ENCODE peak calls at places on chromosomes 12 and 14, in ten cellular contexts. X is NCI-H2081; I is HCT116; L is endothelial cell; P is AG04450; C is ELR; M is nephron progenitor cell; G is esophagus squamous epithelium; A is stimulated activated CD8-positive, alpha-beta memory T cell treated with anti-CD3 and anti-CD28 coated beads, Interleukin-4, amount 100 ng/mL, for 24 hours; T is DND-41. B is an unnamed sample.
A peak's percentile ranks its signal among the peaks of the same experiment; 100 is the strongest.

GRCh38 chr12:127381043-127381668 is 885.8 kb upstream of the TMEM132C start:
- DNase-seq in X (peak; percentile 78), I (peak; percentile 21), L (peak; percentile 4), P (no peak), C (peak; percentile 68), M (peak; percentile 85), G (no peak), A (peak; percentile 6), T (no peak), B (no peak)

GRCh38 chr14:92475451-92476187 is 38.0 kb upstream of the RIN3 start:
- DNase-seq in X (no peak), I (no peak), L (no peak), P (no peak), C (no peak), M (no peak), G (no peak), A (no peak), T (no peak), B (no peak)

GRCh38 chr12:29282452-29282851 is 98.5 kb downstream of the ERGIC2 start:
- DNase-seq in X (no peak), I (no peak), L (no peak), P (no peak), C (no peak), M (no peak), G (no peak), A (no peak), T (no peak), B (no peak)

GRCh38 chr12:130486146-130486435 is 148.4 kb downstream of the PIWIL1 start:
- DNase-seq in X (no peak), I (no peak), L (no peak), P (no peak), C (no peak), M (no peak), G (no peak), A (no peak), T (no peak), B (no peak)

GRCh38 chr12:70660620-70661219 is 23.5 kb upstream of the PTPRB start:
- DNase-seq in X (no peak), I (peak; percentile 18), L (no peak), P (no peak), C (peak; percentile 98), M (no peak), G (no peak), A (no peak), T (no peak), B (no peak)

GRCh38 chr12:6086316-6086715 is 38.2 kb downstream of the VWF start:
- DNase-seq in X (no peak), I (no peak), L (no peak), P (no peak), C (no peak), M (no peak), G (no peak), A (no peak), T (no peak), B (peak; percentile 23)

GRCh38 chr14:96145116-96145864 is 59.3 kb upstream of the BDKRB2 start:
- DNase-seq in X (no peak), I (no peak), L (no peak), P (peak; percentile 69), C (peak; percentile 80), M (no peak), G (no peak), A (no peak), T (no peak), B (no peak)

GRCh38 chr12:115337693-115338543 is 653.9 kb upstream of the TBX3 start:
- DNase-seq in X (no peak), I (peak; percentile 39), L (no peak), P (peak; percentile 83), C (peak; percentile 96), M (no peak), G (no peak), A (no peak), T (no peak), B (no peak)